ENCODE peak calls at places on chromosomes 11 and 22, in four cellular contexts. Q is NCI-H1092, L is HTR-8/SVneo, I is substantia nigra. R is an unnamed sample.
A peak's percentile ranks its signal among the peaks of the same experiment; 100 is the strongest.

GRCh38 chr11:8068605-8069221 is 12.3 kb upstream of the TUB start:
- DNase-seq in Q (no peak), L (peak; percentile 72), I (no peak), R (no peak)

GRCh38 chr11:12200359-12201015 is 90.1 kb downstream of the MICAL2 start:
- DNase-seq in Q (no peak), L (peak; percentile 73), I (no peak), R (no peak)

GRCh38 chr11:64165842-64166635 is at the start of gene MACROD1:
- DNase-seq in Q (peak; percentile 71), L (peak; percentile 78), I (no peak), R (peak; percentile 87)

GRCh38 chr11:115238802-115239201 is 265.4 kb downstream of the CADM1 start:
- DNase-seq in Q (no peak), L (no peak), I (no peak), R (no peak)

GRCh38 chr11:125300791-125301218 is 136.3 kb downstream of the PKNOX2 start:
- DNase-seq in Q (no peak), L (peak; percentile 49), I (no peak), R (no peak)

GRCh38 chr11:44927174-44927661 is 23.5 kb downstream of the TP53I11 start:
- DNase-seq in Q (peak; percentile 82), L (peak; percentile 79), I (no peak), R (peak; percentile 69)

GRCh38 chr22:17918840-17919239 is 105.5 kb downstream of the MICAL3 start:
- DNase-seq in Q (no peak), L (no peak), I (no peak), R (no peak)

GRCh38 chr11:77515483-77515882 is 41.6 kb upstream of the PAK1 start:
- DNase-seq in Q (no peak), L (no peak), I (no peak), R (no peak)

GRCh38 chr11:117187799-117188481 is 9.4 kb downstream of the SIDT2 start:
- DNase-seq in Q (no peak), L (no peak), I (no peak), R (no peak)